ENCODE peak calls at places on chromosome 6, in ten cellular contexts. D is left lung, Q is AG10803, P is MM.1S, E is K562, L is stomach, F is progenitor cell of endocrine pancreas, I is PC-3, G is heart right ventricle, V is heart left ventricle. Z is an unnamed sample.
A peak's percentile ranks its signal among the peaks of the same experiment; 100 is the strongest.

GRCh38 chr6:100116409-100117194 is 122.6 kb upstream of the MCHR2 start:
- DNase-seq in P (peak; percentile 56), Q (peak; percentile 81), L (no peak), F (peak; percentile 18), E (peak; percentile 71), I (peak; percentile 79), D (no peak), G (peak; percentile 29), V (no peak), Z (no peak)

GRCh38 chr6:33008944-33009861 is at the start of gene HLA-DOA:
- DNase-seq in E (no peak), L (no peak), D (no peak), V (no peak), F (no peak), I (no peak), Q (no peak), G (peak; percentile 30), P (no peak), Z (no peak)

GRCh38 chr6:134529921-134530320 is 212.0 kb upstream of the SGK1 start:
- DNase-seq in L (no peak), G (no peak), P (no peak), V (no peak), F (no peak), D (no peak), E (no peak), I (peak; percentile 28), Q (peak; percentile 55), Z (no peak)

GRCh38 chr6:154403803-154404202 is 47.2 kb upstream of the IPCEF1 start:
- DNase-seq in P (no peak), L (peak; percentile 31), E (no peak), I (peak; percentile 41), V (no peak), G (peak; percentile 23), Q (peak; percentile 62), F (no peak), D (no peak), Z (no peak)

GRCh38 chr6:157198425-157199279 is 124.7 kb downstream of the TMEM242 start:
- DNase-seq in V (peak; percentile 86), P (no peak), D (peak; percentile 86), G (peak; percentile 77), I (peak; percentile 29), L (peak; percentile 94), E (no peak), Q (peak; percentile 24), F (no peak), Z (no peak)

GRCh38 chr6:168540713-168541291 is 99.8 kb downstream of the SMOC2 start:
- DNase-seq in D (no peak), I (no peak), E (no peak), L (no peak), Q (no peak), V (no peak), G (no peak), F (no peak), P (no peak), Z (no peak)

GRCh38 chr6:158501638-158502592 is 58.0 kb upstream of the TMEM181 start:
- DNase-seq in G (no peak), I (no peak), P (no peak), V (no peak), D (no peak), F (no peak), Q (no peak), L (no peak), E (no peak), Z (no peak)

GRCh38 chr6:100426689-100427338 is 37.9 kb downstream of the SIM1 start:
- DNase-seq in P (no peak), E (no peak), Q (peak; percentile 17), F (no peak), V (no peak), L (no peak), D (no peak), I (no peak), G (no peak), Z (no peak)

GRCh38 chr6:97175806-97176205 is 107.2 kb downstream of the MMS22L start:
- DNase-seq in D (no peak), F (no peak), P (no peak), Q (peak; percentile 24), G (no peak), L (no peak), E (no peak), I (no peak), V (no peak), Z (no peak)

GRCh38 chr6:79277109-79277508 is 42.6 kb upstream of the HMGN3 start:
- DNase-seq in E (no peak), F (no peak), D (no peak), G (no peak), V (no peak), I (peak; percentile 50), P (no peak), L (no peak), Q (peak; percentile 21), Z (no peak)

DNA sequence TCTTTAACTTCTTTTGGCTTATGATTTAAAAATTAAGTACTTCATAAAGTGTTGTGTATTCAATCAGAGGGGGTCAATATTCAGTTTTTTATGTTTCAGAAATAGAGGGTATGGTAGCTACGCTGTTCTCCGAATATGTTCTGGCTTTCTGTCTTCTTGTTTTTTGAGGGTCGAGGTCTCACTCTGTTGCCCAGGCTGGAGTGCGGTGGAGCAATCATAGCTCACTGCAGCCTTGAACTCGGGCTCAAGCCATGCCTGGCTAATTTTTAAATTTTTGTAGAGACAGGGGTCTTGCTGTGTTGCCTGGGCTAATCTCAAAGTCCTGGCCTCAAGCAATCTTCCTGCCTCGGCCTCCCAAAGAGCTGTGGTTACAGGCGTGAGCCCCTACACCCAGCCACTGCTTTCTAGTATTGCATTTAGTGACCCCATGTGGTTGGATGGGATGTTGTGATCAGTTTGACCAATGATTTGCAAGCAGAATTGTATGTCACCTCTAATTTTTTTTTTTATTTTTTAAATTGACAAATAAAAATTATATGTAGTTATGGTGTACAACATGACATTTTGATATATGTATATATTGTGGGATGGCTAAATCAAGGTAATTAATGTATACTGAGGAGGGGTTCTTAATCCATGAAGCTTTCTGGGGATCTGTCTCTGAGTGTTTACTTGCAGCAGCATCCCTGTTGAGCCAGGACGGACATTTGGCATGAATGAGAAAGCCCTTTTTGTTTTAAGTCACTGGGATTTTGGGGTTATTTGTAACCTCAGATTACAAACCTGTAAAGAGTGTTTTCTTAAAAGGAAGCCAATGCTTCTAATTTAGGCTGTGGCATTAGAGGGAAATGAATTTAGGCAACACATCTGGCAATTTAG is 38.5 kb upstream of the DEK start:
- DNase-seq in Q (peak; percentile 15), I (peak; percentile 19), D (no peak), G (no peak), V (no peak), E (peak; percentile 41), P (no peak), F (no peak), L (no peak), Z (no peak)
- TF ChIP-seq CTCF in Q (peak; percentile 32), I (peak; percentile 33), D (no peak), G (no peak), V (peak; percentile 25), E (peak; percentile 32), P (no peak), F (no peak), L (no peak), Z (no peak)

GRCh38 chr6:49548613-49549304 is 1.7 kb upstream of the C6orf141 start:
- DNase-seq in F (no peak), E (no peak), P (no peak), V (no peak), L (no peak), D (no peak), I (no peak), G (no peak), Q (no peak), Z (no peak)
- TF ChIP-seq CTCF in F (no peak), E (peak; percentile 26), P (no peak), V (no peak), L (no peak), D (no peak), I (peak; percentile 15), G (no peak), Q (no peak), Z (no peak)

DNA sequence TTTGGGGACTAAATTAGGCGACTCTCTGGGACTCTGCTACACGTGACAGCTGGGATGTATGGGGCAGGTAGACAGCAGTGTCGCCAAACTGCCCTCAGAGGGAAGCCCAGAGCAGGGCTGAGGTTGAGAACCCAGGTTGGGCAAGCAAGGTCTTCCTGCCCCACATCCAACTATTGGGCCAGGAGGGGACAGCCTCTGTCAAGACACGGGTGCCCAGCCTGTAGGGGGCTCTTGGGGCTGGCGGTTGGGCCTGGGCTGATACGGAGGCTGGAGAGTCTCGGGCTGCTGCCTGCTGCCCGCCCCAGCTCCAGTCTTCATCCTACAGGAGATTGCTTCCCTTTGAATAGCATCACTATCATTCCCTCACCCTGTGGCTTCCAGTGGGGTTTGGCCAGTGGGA is 33.3 kb downstream of the CPNE5 start:
- DNase-seq in L (no peak), P (no peak), I (no peak), D (no peak), V (no peak), G (no peak), E (peak; percentile 34), F (no peak), Q (no peak), Z (no peak)
- TF ChIP-seq CTCF in L (no peak), P (no peak), I (no peak), D (no peak), V (no peak), G (no peak), E (peak; percentile 65), F (no peak), Q (no peak), Z (no peak)

GRCh38 chr6:41424370-41425058 is 89.1 kb downstream of the NCR2 start:
- DNase-seq in E (peak; percentile 78), I (peak; percentile 89), L (peak; percentile 93), D (no peak), V (peak; percentile 73), G (peak; percentile 88), F (peak; percentile 83), Q (peak; percentile 72), P (peak; percentile 51), Z (peak; percentile 75)

GRCh38 chr6:41427642-41428401 is 92.4 kb downstream of the NCR2 start:
- DNase-seq in E (no peak), G (peak; percentile 31), F (peak; percentile 60), I (peak; percentile 60), P (no peak), Q (no peak), L (peak; percentile 89), D (peak; percentile 85), V (peak; percentile 47), Z (no peak)

GRCh38 chr6:41425511-41425910 is 90.1 kb downstream of the NCR2 start:
- DNase-seq in F (no peak), L (no peak), E (no peak), I (no peak), V (no peak), Q (no peak), D (no peak), P (no peak), G (no peak), Z (no peak)

GRCh38 chr6:41426888-41427641 is 91.7 kb downstream of the NCR2 start:
- DNase-seq in V (no peak), D (no peak), I (no peak), P (no peak), G (no peak), Q (no peak), E (no peak), F (no peak), L (no peak), Z (no peak)

DNA sequence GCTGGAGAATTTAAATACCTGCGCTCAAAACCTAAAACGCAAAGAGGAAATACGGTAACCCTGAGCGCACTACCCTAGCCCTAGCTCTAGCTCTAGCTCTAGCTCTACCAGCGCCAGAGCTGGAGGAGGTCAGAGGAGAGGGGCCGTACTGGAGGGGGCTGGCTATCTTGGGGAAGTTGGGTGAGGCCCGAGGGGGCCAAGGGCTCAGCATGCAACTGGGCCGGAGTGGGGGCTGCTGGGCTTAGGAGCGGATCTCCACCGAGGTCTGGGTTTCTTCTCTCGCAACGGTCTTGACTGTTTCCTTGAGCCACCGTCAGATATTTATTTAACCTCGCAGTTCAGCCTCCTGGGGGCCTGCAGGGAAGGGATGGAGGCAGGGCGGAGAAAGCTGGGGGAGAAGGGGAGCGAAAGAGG is 91.0 kb downstream of the NCR2 start:
- DNase-seq in I (no peak), E (no peak), Q (no peak), P (no peak), L (peak; percentile 40), F (no peak), G (no peak), D (no peak), V (no peak), Z (no peak)
- TF ChIP-seq CTCF in I (no peak), E (no peak), Q (no peak), P (no peak), L (no peak), F (no peak), G (no peak), D (no peak), V (no peak), Z (no peak)